ENCODE peak calls at places on chromosomes 12 and 14, in eight cellular contexts. S is tibial artery; A is IMR-90; H is right atrium auricular region; N is fibroblast of lung; K is CD8-positive, alpha-beta T cell; J is gastrocnemius medialis; Z is cardiac muscle cell. V is an unnamed sample. For H3K4me1, the result is how much of the 10 kb centered on the place peaks cover.

GRCh38 chr14:104827173-104828055 is 26.5 kb downstream of the ZBTB42 start:
- DNase-seq in S (peak), A (peak), H (no peak), N (peak), K (no peak), J (no peak), Z (peak), V (peak)

GRCh38 chr12:124633269-124633953 is 66.0 kb upstream of the NCOR2 start:
- DNase-seq in S (no peak), A (peak), H (no peak), N (peak), K (no peak), J (no peak), Z (no peak), V (no peak)

GRCh38 chr12:52006726-52007157 is at the start of gene TAMALIN:
- DNase-seq in S (peak), A (peak), H (peak), N (peak), K (peak), J (peak), Z (peak), V (peak)

GRCh38 chr14:105498430-105499255 is 7.6 kb downstream of the TEDC1 start:
- DNase-seq in S (no peak), A (no peak), H (no peak), N (no peak), K (no peak), J (no peak), Z (no peak), V (peak)

GRCh38 chr14:83041224-83041623 is 1507.6 kb upstream of the SEL1L start:
- DNase-seq in S (no peak), A (no peak), H (no peak), N (no peak), K (no peak), J (no peak), Z (no peak), V (no peak)

GRCh38 chr12:75953312-75953906 is 78.2 kb downstream of the PHLDA1 start:
- DNase-seq in S (no peak), A (peak), H (no peak), N (peak), K (no peak), J (no peak), Z (no peak), V (no peak)

GRCh38 chr14:32259368-32260013 is 56.4 kb upstream of the RNU6-8 start:
- DNase-seq in S (no peak), A (peak), H (no peak), N (peak), K (no peak), J (no peak), Z (no peak), V (no peak)

GRCh38 chr14:90239139-90239538 is 17.2 kb upstream of the PSMC1 start:
- DNase-seq in S (no peak), A (no peak), H (no peak), N (peak), K (no peak), J (no peak), Z (no peak), V (no peak)

GRCh38 chr14:90903101-90903500 is 86.9 kb upstream of the TTC7B start:
- DNase-seq in S (peak), A (peak), H (no peak), N (peak), K (peak), J (peak), Z (peak), V (no peak)

GRCh38 chr12:20946732-20947131 is 136.2 kb downstream of the SLCO1B3 start:
- DNase-seq in S (no peak), A (no peak), H (no peak), N (no peak), K (no peak), J (no peak), Z (peak), V (no peak)

GRCh38 chr14:77027538-77028383 is 747 bp downstream of the IRF2BPL start:
- DNase-seq in S (peak), A (peak), H (no peak), N (peak), K (peak), J (peak), Z (peak), V (peak)

GRCh38 chr12:123971770-123972447 is 722 bp downstream of the CCDC92 start:
- DNase-seq in S (peak), A (peak), H (no peak), N (peak), K (peak), J (peak), Z (peak), V (peak)

GRCh38 chr12:96190403-96191170 is 3.6 kb upstream of the ELK3 start:
- DNase-seq in S (no peak), A (peak), H (no peak), N (no peak), K (no peak), J (no peak), Z (peak), V (no peak)

GRCh38 chr12:15428632-15429031 is 106.3 kb downstream of the PTPRO start:
- DNase-seq in S (no peak), A (no peak), H (no peak), N (no peak), K (no peak), J (no peak), Z (no peak), V (no peak)

GRCh38 chr12:12683725-12684124 is 12.3 kb downstream of the GPR19 start:
- DNase-seq in S (no peak), A (no peak), H (no peak), N (no peak), K (no peak), J (no peak), Z (no peak), V (no peak)

GRCh38 chr12:100574262-100575074 is 984 bp downstream of the GAS2L3 start:
- DNase-seq in S (no peak), A (no peak), H (no peak), N (peak), K (no peak), J (no peak), Z (peak), V (no peak)

GRCh38 chr12:58764100-58764953 is 156.0 kb downstream of the LRIG3 start:
- DNase-seq in S (no peak), A (peak), H (no peak), N (no peak), K (no peak), J (no peak), Z (no peak), V (no peak)

GRCh38 chr14:94129758-94130414 is 482 bp upstream of the IFI27L2 start:
- DNase-seq in S (peak), A (peak), H (peak), N (peak), K (no peak), J (no peak), Z (peak), V (no peak)

GRCh38 chr14:53915364-53916014 is 41.1 kb downstream of the BMP4 start:
- DNase-seq in S (no peak), A (no peak), H (no peak), N (peak), K (no peak), J (no peak), Z (no peak), V (no peak)

GRCh38 chr12:30519535-30519934 is 176.1 kb downstream of the IPO8 start:
- DNase-seq in S (no peak), A (no peak), H (no peak), N (no peak), K (no peak), J (no peak), Z (no peak), V (no peak)

GRCh38 chr14:94041551-94042346 is 15.6 kb downstream of the OTUB2 start:
- DNase-seq in S (no peak), A (peak), H (no peak), N (peak), K (no peak), J (no peak), Z (peak), V (peak)

GRCh38 chr12:3680919-3681594 is 71.9 kb downstream of the CRACR2A start:
- DNase-seq in S (no peak), A (no peak), H (no peak), N (peak), K (no peak), J (no peak), Z (peak), V (no peak)

GRCh38 chr12:124231980-124232653 is 62.8 kb upstream of the RFLNA start:
- DNase-seq in S (no peak), A (no peak), H (no peak), N (no peak), K (no peak), J (peak), Z (no peak), V (peak)

GRCh38 chr12:112183591-112184021 is 58.2 kb downstream of the TRAFD1 start:
- DNase-seq in S (no peak), A (no peak), H (no peak), N (no peak), K (no peak), J (peak), Z (no peak), V (no peak)

GRCh38 chr14:102375126-102375525 is 12.4 kb downstream of the TECPR2 start:
- DNase-seq in S (no peak), A (no peak), H (no peak), N (no peak), K (no peak), J (no peak), Z (no peak), V (no peak)

GRCh38 chr12:116528498-116528897 is 30.7 kb upstream of the MAP1LC3B2 start:
- DNase-seq in S (no peak), A (no peak), H (no peak), N (no peak), K (no peak), J (no peak), Z (no peak), V (no peak)
- H3K4me1 ChIP-seq in S (under half), A (under half), H (under half), N (under half), K (under half), J (under half), Z (under half), V (under half)

GRCh38 chr14:68307769-68308168 is 485.1 kb downstream of the ZFP36L1 start:
- DNase-seq in S (no peak), A (peak), H (no peak), N (peak), K (no peak), J (no peak), Z (no peak), V (no peak)

GRCh38 chr14:68306934-68307758 is 485.7 kb downstream of the ZFP36L1 start:
- DNase-seq in S (no peak), A (peak), H (no peak), N (peak), K (no peak), J (no peak), Z (no peak), V (no peak)

GRCh38 chr14:68308695-68309094 is 484.2 kb downstream of the ZFP36L1 start:
- DNase-seq in S (no peak), A (no peak), H (no peak), N (peak), K (no peak), J (no peak), Z (no peak), V (no peak)

GRCh38 chr14:68309631-68310030 is 483.2 kb downstream of the ZFP36L1 start:
- DNase-seq in S (no peak), A (no peak), H (no peak), N (no peak), K (no peak), J (no peak), Z (no peak), V (no peak)

GRCh38 chr14:68309121-68309520 is 483.7 kb downstream of the ZFP36L1 start:
- DNase-seq in S (no peak), A (no peak), H (no peak), N (no peak), K (no peak), J (no peak), Z (no peak), V (no peak)
- H3K27ac ChIP-seq in S (peak), A (no peak), H (peak), N (no peak), K (no peak), J (no peak), Z (no peak), V (peak)

GRCh38 chr14:59137256-59137655 is 51.2 kb upstream of the DAAM1 start:
- DNase-seq in S (no peak), A (no peak), H (no peak), N (no peak), K (no peak), J (no peak), Z (no peak), V (no peak)
- TF ChIP-seq CTCF in S (no peak), A (no peak), H (no peak), N (no peak), K (no peak), J (no peak), Z (no peak), V (no peak)

DNA sequence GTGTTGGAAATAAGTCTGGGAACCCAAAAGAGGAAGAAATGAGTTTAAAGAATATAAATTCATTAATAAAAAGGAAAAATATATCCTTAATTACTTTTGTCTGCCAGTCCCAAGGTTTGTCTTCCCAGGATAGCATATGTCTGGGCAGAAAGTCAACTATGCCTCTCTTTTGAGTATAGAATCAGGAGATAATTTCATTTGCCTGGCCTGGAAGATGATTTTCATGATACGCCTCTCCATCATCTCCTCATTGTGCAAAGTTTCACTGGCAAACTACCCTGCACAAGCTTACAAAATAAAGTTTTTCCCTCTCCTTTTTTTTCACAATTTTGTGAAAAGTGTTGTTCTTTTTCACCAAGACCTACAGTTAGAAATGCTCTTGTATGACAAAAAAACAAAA is 340.8 kb downstream of the EGLN3 start:
- DNase-seq in S (no peak), A (no peak), H (no peak), N (no peak), K (no peak), J (no peak), Z (no peak), V (no peak)
- H3K4me1 ChIP-seq in S (under half), A (under half), H (under half), N (under half), K (under half), J (under half), Z (under half), V (under half)

DNA sequence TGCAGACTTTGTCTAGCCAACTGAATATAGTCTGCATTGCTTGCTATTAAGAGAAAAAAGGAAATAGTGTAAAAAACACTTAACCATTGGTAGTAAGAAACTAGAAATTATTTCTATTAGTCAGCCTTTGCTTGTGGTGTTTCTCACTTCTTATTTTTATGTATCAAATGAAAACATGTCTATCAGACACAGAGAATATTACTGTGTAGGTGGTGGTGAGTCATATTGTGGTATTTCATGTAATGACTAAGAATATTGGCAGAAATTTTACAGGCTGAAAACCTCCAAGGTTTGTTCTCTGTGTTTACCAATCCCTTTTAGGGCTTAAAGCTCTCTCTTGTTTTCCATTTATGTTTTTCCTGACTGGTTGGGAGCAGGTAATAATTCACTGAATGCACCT is 87.2 kb downstream of the DAAM1 start:
- DNase-seq in S (no peak), A (peak), H (no peak), N (peak), K (no peak), J (no peak), Z (no peak), V (no peak)
- H3K27ac ChIP-seq in S (peak), A (peak), H (peak), N (peak), K (no peak), J (no peak), Z (peak), V (no peak)

GRCh38 chr12:113955109-113955970 is 10.8 kb downstream of the RBM19 start:
- DNase-seq in S (no peak), A (peak), H (no peak), N (no peak), K (no peak), J (no peak), Z (peak), V (no peak)
- TF ChIP-seq CTCF in S (no peak), A (peak), H (peak), N (peak), K (no peak), J (no peak), Z (peak), V (peak)